ENCODE peak calls at places on chromosomes 11 and 22, in six cellular contexts. B is tibial nerve, D is endothelial cell, U is LNCaP clone FGC, T is ovary, J is prostate gland. L is an unnamed sample.

GRCh38 chr11:106271686-106272085 is 194.2 kb downstream of the AASDHPPT start:
- DNase-seq in U (no peak), J (no peak), D (no peak), B (no peak), T (no peak), L (no peak)

GRCh38 chr11:64859542-64860414 is 15.3 kb upstream of the CDC42BPG start:
- DNase-seq in T (no peak), J (no peak), U (no peak), B (no peak), D (no peak), L (no peak)

GRCh38 chr22:49300241-49300640 is 527.4 kb downstream of the BRD1 start:
- DNase-seq in D (no peak), U (no peak), T (no peak), J (no peak), B (no peak), L (peak)

GRCh38 chr11:108501396-108501795 is 3.2 kb upstream of the POGLUT3 start:
- DNase-seq in J (no peak), T (no peak), B (no peak), U (no peak), D (no peak), L (no peak)

GRCh38 chr11:19705936-19706335 is 6.7 kb upstream of the NAV2 start:
- DNase-seq in J (no peak), T (no peak), U (no peak), D (no peak), B (no peak), L (no peak)

GRCh38 chr22:29092243-29092642 is 19.4 kb downstream of the KREMEN1 start:
- DNase-seq in B (no peak), T (no peak), D (no peak), U (peak), J (no peak), L (no peak)

GRCh38 chr22:42966389-42966998 is 48.5 kb downstream of the PACSIN2 start:
- DNase-seq in U (no peak), D (no peak), B (no peak), J (no peak), T (no peak), L (no peak)

GRCh38 chr11:126834149-126834548 is 166.4 kb downstream of the KIRREL3 start:
- DNase-seq in J (no peak), T (no peak), D (no peak), U (no peak), B (peak), L (no peak)

GRCh38 chr11:60840711-60841430 is 1.0 kb upstream of the CCDC86 start:
- DNase-seq in B (peak), J (no peak), T (peak), U (no peak), D (no peak), L (no peak)

GRCh38 chr11:65295001-65295400 is 19.7 kb upstream of the CDC42EP2 start:
- DNase-seq in D (no peak), T (no peak), B (no peak), J (no peak), U (no peak), L (no peak)

GRCh38 chr11:60857378-60858232 is 1.9 kb upstream of the PTGDR2 start:
- DNase-seq in B (no peak), T (no peak), D (no peak), J (no peak), U (no peak), L (no peak)

GRCh38 chr22:20777420-20778177 is 3.7 kb downstream of the SERPIND1 start:
- DNase-seq in J (peak), D (no peak), T (no peak), U (peak), B (no peak), L (no peak)

GRCh38 chr11:9760180-9760550 is 96.3 kb downstream of the SWAP70 start:
- DNase-seq in J (peak), B (peak), D (no peak), U (no peak), T (peak), L (peak)

GRCh38 chr22:27132400-27132799 is 475.0 kb downstream of the MIAT start:
- DNase-seq in U (no peak), T (no peak), J (no peak), D (no peak), B (no peak), L (no peak)

GRCh38 chr11:126607374-126607773 is 251.9 kb downstream of the ST3GAL4 start:
- DNase-seq in T (no peak), B (peak), D (peak), U (peak), J (peak), L (no peak)

GRCh38 chr11:32531528-32531927 is 52.1 kb upstream of the EIF3M start:
- DNase-seq in J (no peak), D (no peak), T (no peak), B (no peak), U (no peak), L (no peak)

GRCh38 chr11:110121204-110121603 is 28.0 kb downstream of the ZC3H12C start:
- DNase-seq in J (no peak), T (no peak), U (peak), B (no peak), D (no peak), L (no peak)

GRCh38 chr11:37364246-37364839 is 766.3 kb upstream of the RAG2 start:
- DNase-seq in J (no peak), T (no peak), U (no peak), B (no peak), D (no peak), L (no peak)

GRCh38 chr11:295351-296205 is 3.7 kb downstream of the IFITM5 start:
- DNase-seq in U (no peak), D (no peak), J (no peak), B (no peak), T (peak), L (no peak)

GRCh38 chr11:107858217-107859070 is at the start of gene SLC35F2:
- DNase-seq in B (no peak), U (peak), T (peak), D (peak), J (peak), L (no peak)

GRCh38 chr11:13215157-13215556 is 62.4 kb upstream of the BMAL1 start:
- DNase-seq in D (no peak), J (no peak), U (no peak), T (no peak), B (no peak), L (no peak)

DNA sequence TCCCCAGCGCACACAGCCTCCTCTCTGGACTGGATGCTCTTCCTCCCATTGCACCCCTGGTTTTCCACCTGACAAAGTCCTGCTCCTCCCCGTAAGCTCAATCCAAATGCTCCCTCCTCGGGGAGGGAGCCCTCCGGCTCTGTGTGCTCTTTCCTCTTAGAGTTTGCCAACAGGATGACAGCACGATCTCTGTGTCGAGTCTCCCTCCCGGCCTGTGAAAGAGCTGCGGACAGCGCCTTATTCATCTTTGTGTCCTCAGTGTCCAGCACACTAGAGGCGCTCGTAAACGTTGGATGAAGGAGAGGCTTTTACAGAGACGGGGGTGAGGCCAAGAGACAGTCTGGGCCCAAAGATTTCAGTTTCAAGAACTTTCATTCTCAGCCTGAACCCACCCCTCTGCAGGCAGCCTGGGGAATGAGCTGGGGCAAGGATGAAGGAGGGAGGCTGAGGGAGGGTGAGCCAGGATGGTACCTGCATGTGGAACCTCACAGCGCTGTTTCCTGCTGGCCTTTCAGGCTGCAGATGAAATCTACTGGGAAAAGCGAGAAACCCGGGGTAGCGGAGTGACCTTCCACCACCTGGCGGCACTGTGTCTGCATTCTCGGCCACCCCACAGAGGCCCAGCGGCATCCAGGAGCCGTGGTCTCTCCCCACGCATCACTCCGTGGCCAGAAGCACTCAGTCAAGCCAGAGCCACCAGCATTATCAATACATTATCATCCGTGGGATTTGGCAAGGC is 8.5 kb upstream of the TMPRSS4 start:
- DNase-seq in J (no peak), U (no peak), B (no peak), D (peak), T (no peak), L (no peak)
- TF ChIP-seq CTCF in J (no peak), U (no peak), B (no peak), D (no peak), T (no peak), L (no peak)

DNA sequence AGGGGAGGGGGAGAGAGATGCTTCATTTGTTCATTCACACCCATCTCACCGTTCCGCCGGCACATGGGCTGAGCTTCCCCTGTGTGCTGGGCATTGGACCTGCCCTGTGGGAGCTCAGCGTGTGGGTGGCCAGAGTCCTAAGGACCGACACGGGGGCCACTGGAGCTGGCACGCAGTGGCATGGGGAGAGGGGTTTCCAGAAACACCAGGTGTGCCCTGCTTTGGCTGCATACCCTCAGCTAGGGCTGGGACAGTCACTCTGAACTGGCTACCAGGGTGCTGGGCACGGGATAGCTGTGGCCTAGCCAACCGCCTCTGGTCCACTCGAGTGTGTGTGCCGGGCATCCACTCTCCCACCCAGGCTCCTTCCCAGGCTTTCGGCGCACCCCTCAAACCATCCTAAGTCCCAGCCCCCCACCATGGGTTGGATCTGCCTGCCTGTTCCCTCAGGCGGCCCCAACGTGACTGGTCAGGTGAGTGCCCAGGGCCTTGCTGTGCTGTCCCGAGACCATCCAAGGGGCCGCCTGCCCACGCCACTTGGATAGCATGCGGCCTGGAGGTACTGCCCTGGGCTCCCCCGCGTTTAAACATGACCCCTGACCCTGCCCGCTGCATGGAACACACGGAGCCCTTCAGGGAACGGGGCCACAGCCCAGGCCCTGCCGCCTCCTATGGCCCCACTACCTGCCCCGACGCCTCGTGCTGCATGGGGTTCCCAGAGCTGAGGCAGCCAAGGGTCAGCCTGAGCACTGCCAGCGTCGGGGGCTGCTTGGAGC is 51.6 kb upstream of the LINC01488 start:
- DNase-seq in B (no peak), T (no peak), D (no peak), J (no peak), U (no peak), L (no peak)
- TF ChIP-seq CTCF in B (no peak), T (no peak), D (no peak), J (no peak), U (no peak), L (no peak)

DNA sequence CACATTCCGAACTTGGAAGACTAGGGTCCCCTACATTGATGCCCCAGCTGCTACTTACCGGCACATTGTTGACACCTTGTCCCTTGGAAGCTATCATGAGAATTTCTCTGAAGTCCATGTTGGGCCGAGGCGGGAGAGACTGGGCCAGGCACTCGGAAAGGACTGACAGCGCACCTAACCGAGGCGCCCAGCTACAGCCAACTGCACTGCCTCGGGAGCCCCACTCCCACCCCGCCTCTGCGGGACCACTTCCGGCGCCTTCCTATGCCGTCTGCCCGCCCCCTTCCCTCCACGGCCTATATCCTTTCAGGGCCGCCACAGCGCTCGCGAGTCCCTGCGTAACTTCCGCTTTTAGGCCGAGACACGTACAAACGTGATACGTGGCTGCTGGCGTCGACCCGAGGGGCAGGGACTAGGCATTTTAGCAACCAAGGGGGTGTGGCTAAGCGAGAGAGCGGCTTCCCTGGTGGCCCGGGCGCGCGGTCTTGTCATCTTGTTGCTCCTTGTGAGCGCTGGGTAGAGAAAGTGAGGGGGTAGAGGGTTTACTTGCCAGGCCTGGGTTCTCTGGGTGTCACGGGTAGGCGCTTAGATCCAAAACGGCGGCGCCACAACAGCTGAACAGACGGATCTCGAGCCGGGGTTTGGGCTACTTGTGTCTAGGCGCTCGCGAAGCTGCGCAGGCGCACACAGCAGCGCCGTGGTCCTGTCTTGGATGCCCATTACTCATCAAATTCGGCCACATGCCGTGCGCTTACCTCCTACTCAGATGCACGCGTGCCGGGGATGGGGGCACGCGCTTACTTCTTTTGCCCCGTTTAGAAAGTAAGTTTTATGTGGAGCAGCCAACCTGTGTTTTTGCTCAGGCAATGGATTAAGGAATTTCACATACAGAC is at the start of gene SPTY2D1:
- DNase-seq in B (peak), U (peak), J (peak), D (peak), T (peak), L (peak)
- TF ChIP-seq CTCF in B (no peak), U (no peak), J (peak), D (no peak), T (no peak), L (no peak)

DNA sequence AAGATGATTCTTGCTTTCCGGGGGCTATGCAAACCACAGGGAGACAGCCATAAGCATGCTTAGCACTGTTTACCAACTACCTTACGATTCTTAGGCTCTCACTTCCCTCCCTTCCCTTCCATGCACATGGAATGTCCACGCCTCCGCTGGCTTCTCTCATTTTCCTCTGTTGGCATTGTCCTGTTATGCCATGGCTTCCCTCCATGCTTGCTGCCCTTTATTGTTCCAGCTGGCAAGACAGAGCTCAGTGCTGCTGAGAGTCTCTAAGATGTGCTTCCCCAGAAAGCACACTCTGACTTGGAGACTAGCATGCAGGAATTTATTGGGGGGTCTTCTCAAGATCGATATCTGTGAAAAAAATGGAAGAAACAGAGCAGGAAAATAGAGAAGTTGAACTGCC is 379.2 kb downstream of the NELL1 start:
- DNase-seq in U (no peak), D (no peak), J (no peak), B (no peak), T (no peak), L (no peak)
- TF ChIP-seq CTCF in U (no peak), D (no peak), J (no peak), B (no peak), T (no peak), L (no peak)

DNA sequence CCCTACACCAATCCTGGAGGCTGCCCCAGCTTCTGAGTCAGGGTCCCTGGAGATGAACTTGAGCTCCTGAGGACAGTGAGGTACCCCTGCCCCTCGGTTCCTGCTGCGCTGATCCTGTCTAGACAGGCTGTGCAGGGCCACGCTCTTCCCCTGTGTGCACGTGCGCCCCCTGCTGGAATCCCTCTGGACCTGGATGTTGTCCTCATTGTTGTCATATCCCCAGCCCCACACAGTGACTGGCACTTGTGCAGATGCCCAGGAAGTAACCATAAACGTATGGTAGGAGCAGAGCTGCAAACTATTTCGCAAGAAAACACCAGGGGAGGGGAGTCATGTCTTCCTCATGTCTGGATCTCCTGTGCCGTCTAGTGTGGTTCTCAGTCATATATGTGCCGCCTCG is 114.7 kb downstream of the CRYBB2 start:
- DNase-seq in D (peak), J (peak), U (no peak), T (no peak), B (no peak), L (no peak)
- TF ChIP-seq CTCF in D (peak), J (no peak), U (peak), T (no peak), B (no peak), L (no peak)

GRCh38 chr11:68257477-68258362 is 14.1 kb downstream of the C11orf24 start:
- DNase-seq in B (peak), U (peak), T (peak), D (peak), J (peak), L (peak)
- TF ChIP-seq CTCF in B (peak), U (peak), T (peak), D (peak), J (peak), L (peak)

GRCh38 chr11:97865424-97866012 is 1155.2 kb upstream of the CNTN5 start:
- DNase-seq in U (no peak), B (no peak), J (no peak), T (no peak), D (no peak), L (no peak)
- TF ChIP-seq CTCF in U (no peak), B (no peak), J (no peak), T (no peak), D (no peak), L (no peak)

DNA sequence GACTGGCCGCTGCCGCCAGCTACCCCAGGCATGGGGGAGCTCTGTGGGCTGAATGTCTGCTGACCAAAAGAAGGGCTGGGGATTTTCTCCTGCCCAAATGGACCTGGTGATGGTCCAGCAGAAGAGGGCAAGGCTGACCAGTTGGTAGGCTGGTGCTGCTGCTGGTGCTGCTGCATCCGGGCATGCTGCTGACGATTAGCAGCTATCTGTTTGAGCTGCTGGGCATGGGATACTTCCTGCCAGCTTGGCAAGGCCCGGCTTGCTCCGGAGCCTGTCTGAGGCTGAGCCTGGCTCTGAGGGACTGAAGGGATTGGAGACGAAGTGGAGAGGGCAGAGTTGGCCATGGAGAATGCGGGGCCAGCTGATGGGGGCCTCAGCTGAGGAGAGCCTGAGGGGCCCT is 168.6 kb upstream of the MTMR2 start:
- DNase-seq in D (no peak), B (no peak), U (no peak), T (no peak), J (no peak), L (no peak)
- TF ChIP-seq CTCF in D (no peak), B (no peak), U (no peak), T (no peak), J (no peak), L (no peak)